ENCODE peak calls at places on chromosomes 5 and 9, in seven cellular contexts. P is CD8-positive, alpha-beta T cell; B is esophagus squamous epithelium; X is transverse colon; K is H9; L is colonic mucosa; I is uterus. V is an unnamed sample.

GRCh38 chr5:95735436-95735835 is 4.3 kb downstream of the RHOBTB3 start:
- DNase-seq in P (no peak), I (no peak), K (no peak), X (no peak), L (no peak), B (no peak), V (no peak)

GRCh38 chr5:148960070-148960769 is 102.6 kb downstream of the SH3TC2 start:
- DNase-seq in P (no peak), K (no peak), X (no peak), I (no peak), B (no peak), L (no peak), V (no peak)

GRCh38 chr9:37486616-37487544 is 1.1 kb downstream of the POLR1E start:
- DNase-seq in L (no peak), X (peak; percentile 31), I (peak; percentile 73), B (no peak), P (no peak), K (no peak), V (no peak)

GRCh38 chr5:21236104-21236503 is 1248.1 kb upstream of the CDH18 start:
- DNase-seq in L (no peak), K (no peak), P (no peak), B (no peak), X (no peak), I (no peak), V (no peak)

GRCh38 chr5:10374032-10374431 is 20.5 kb downstream of the MARCHF6 start:
- DNase-seq in X (no peak), B (no peak), P (no peak), L (no peak), K (no peak), I (no peak), V (no peak)

GRCh38 chr5:10442581-10442980 is 902 bp downstream of the ROPN1L start:
- DNase-seq in I (peak; percentile 1), B (no peak), X (no peak), K (no peak), P (no peak), L (no peak), V (no peak)

GRCh38 chr5:175235251-175235963 is 208.6 kb downstream of the DRD1 start:
- DNase-seq in X (no peak), P (no peak), B (no peak), L (no peak), K (no peak), I (no peak), V (no peak)

GRCh38 chr5:108472237-108472636 is 90.3 kb upstream of the FBXL17 start:
- DNase-seq in P (no peak), K (no peak), I (no peak), B (no peak), X (no peak), L (no peak), V (no peak)

GRCh38 chr9:108885643-108886348 is 23.7 kb downstream of the ACTL7A start:
- DNase-seq in X (peak; percentile 28), L (peak; percentile 42), P (peak; percentile 7), K (no peak), I (no peak), B (no peak), V (peak; percentile 11)

GRCh38 chr9:89765211-89765610 is 160.4 kb downstream of the GADD45G start:
- DNase-seq in L (no peak), X (no peak), P (no peak), B (no peak), I (no peak), K (no peak), V (no peak)

GRCh38 chr5:106545325-106545724 is 1125.4 kb downstream of the EFNA5 start:
- DNase-seq in X (no peak), P (no peak), B (no peak), K (no peak), I (no peak), L (no peak), V (no peak)

GRCh38 chr9:96241391-96241809 is 60.6 kb downstream of the HSD17B3 start:
- DNase-seq in X (no peak), I (no peak), B (no peak), P (no peak), K (no peak), L (no peak), V (no peak)

GRCh38 chr9:21770877-21771560 is 31.4 kb upstream of the MTAP start:
- DNase-seq in K (no peak), L (no peak), B (no peak), I (no peak), P (no peak), X (no peak), V (no peak)

GRCh38 chr9:101307524-101308213 is 77.1 kb downstream of the BAAT start:
- DNase-seq in I (no peak), B (no peak), L (no peak), K (no peak), X (no peak), P (no peak), V (no peak)

GRCh38 chr9:96169488-96169887 is 132.5 kb downstream of the HSD17B3 start:
- DNase-seq in X (peak; percentile 62), L (peak; percentile 66), I (no peak), P (no peak), B (no peak), K (peak; percentile 69), V (peak; percentile 55)

GRCh38 chr5:172151661-172152210 is 36.3 kb downstream of the STK10 start:
- DNase-seq in P (no peak), K (no peak), B (no peak), X (no peak), L (no peak), I (no peak), V (no peak)

GRCh38 chr5:32231241-32231640 is 57.1 kb upstream of the GOLPH3 start:
- DNase-seq in P (no peak), I (no peak), B (no peak), K (no peak), L (no peak), X (no peak), V (no peak)

GRCh38 chr9:114606597-114607207 is 4.4 kb upstream of the TMEM268 start:
- DNase-seq in K (no peak), B (no peak), X (no peak), L (no peak), I (no peak), P (no peak), V (no peak)

DNA sequence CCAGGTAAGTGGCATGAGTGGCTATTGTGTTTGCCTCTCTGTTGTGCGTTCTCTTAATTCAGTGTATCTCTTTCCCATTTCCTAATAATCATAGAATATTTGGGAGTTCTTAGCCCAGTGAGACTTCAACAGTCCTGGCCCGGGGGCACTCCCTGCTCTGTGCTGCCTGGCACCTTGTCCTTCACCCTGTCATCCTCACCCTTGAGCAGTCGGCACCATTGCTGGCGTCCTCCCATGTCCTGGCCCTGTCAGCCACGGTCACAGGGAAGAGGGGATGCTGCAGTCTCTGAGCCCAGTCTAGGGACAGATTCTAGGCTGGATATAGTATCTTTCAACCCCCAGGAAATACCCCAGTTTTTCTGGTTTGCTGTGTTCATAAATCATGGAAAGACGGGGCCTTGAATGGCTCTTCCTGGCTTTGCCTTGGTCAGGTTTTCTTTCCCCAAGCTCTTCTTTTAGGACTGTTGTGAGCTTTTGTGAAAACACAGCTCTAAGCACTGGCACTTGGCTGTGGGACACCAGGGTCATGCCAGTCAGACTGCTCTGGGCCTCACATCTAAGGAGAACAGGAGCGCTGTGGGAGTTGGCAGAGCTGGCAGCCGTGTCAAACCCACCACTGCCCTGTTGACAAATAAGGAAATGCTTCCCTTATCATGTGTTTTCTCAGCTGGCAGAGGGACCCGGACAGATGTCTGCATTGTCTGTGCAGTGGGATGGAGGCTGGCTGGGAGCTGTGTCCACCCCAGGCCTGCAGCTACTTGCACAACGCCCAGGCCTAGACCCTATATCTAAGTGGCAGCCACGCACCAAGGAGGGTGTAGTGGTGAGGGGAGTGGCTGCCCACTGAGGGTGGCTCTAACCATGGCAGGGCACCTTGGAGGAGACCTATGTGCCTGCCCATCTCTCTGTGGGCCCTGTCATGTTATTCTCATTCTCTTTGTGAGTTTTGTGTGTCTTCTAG is 378.6 kb downstream of the ICE1 start:
- DNase-seq in L (no peak), P (no peak), B (no peak), K (no peak), I (no peak), X (no peak), V (no peak)
- H3K9me3 ChIP-seq in L (no peaks in the 10 kb centered on the region), P (no peaks in the 10 kb centered on the region), B (no peaks in the 10 kb centered on the region), K (no peaks in the 10 kb centered on the region), I (no peaks in the 10 kb centered on the region), X (no peaks in the 10 kb centered on the region), V (no peaks in the 10 kb centered on the region)

GRCh38 chr9:136109351-136110081 is 9.2 kb downstream of the TMEM250 start:
- DNase-seq in X (peak; percentile 96), I (peak; percentile 89), P (peak; percentile 91), L (peak; percentile 93), K (peak; percentile 90), B (peak; percentile 64), V (peak; percentile 77)
- TF ChIP-seq CTCF in X (no peak), I (peak; percentile 21), P (no peak), L (peak; percentile 6), K (no peak), B (peak; percentile 13), V (no peak)

GRCh38 chr5:141515141-141515540 is 26.3 kb downstream of the PCDHGC5 start:
- DNase-seq in X (no peak), L (no peak), I (no peak), P (no peak), B (no peak), K (no peak), V (no peak)

GRCh38 chr5:141515946-141516647 is 27.2 kb downstream of the PCDHGC5 start:
- DNase-seq in I (no peak), P (no peak), K (no peak), B (no peak), L (no peak), X (no peak), V (no peak)

GRCh38 chr5:141517321-141517720 is 28.4 kb downstream of the PCDHGC5 start:
- DNase-seq in P (no peak), X (no peak), K (no peak), I (no peak), B (no peak), L (no peak), V (no peak)

GRCh38 chr5:141517902-141518610 is 29.2 kb downstream of the PCDHGC5 start:
- DNase-seq in P (no peak), X (no peak), B (no peak), I (no peak), K (no peak), L (no peak), V (no peak)

DNA sequence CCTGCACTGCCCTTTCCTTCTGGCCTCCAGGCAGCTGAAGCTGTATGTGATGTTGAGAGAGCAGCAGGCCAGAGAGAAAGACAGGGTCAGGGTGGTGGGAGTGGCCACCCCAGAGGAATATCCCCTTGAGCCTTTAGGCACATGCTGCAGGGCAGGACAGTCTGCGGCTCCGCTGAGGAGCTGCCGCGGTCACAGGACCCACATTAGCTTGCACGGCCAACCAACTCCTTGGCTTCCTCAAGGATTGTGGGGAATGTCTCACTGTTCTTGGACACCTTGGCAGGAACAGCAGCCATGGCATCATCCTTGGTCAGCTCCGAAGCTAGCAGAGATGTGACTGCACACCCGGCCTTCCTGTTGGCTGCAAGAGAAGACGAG is 27.8 kb downstream of the PCDHGC5 start:
- DNase-seq in X (no peak), B (no peak), L (no peak), P (no peak), K (no peak), I (no peak), V (no peak)
- H3K4me1 ChIP-seq in X (peaks cover 25% of the 10 kb centered on the region), B (peaks cover 79% of the 10 kb centered on the region), L (peaks cover 15% of the 10 kb centered on the region), P (peaks cover 21% of the 10 kb centered on the region), K (no peaks in the 10 kb centered on the region), I (peaks cover 4% of the 10 kb centered on the region), V (no peaks in the 10 kb centered on the region)

DNA sequence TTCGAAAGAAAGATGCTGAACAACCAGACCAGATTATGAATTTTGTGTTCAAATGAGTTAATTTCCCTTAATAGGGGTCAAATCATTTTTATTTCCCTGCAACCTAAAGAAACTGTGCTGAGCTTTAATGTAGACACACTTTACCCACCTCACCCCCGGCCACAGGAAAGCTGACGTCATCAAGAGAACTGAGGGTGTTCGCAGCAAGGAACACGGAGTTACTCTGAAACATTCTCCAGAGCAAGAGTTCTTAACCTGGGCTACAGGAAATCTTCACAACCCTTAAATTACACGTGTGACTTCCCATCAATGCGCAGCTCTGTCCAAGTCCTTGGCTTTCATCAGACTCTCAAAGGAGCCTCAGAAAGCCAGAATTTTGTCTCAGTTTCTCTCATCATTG is 116.3 kb downstream of the COL23A1 start:
- DNase-seq in P (no peak), X (no peak), K (no peak), L (no peak), B (no peak), I (no peak), V (no peak)
- H3K9me3 ChIP-seq in P (no peaks in the 10 kb centered on the region), X (no peaks in the 10 kb centered on the region), K (no peaks in the 10 kb centered on the region), L (no peaks in the 10 kb centered on the region), B (no peaks in the 10 kb centered on the region), I (no peaks in the 10 kb centered on the region), V (no peaks in the 10 kb centered on the region)

V was measured in Caco-2.